ENCODE peak calls at places on chromosomes 4 and X, in six cellular contexts. D is GM12865, L is GM10248, R is B cell, F is WTC11, U is choroid plexus epithelial cell. B is an unnamed sample.

GRCh38 chr4:91243132-91243531 is 1060.6 kb upstream of the GRID2 start:
- DNase-seq in D (no peak), L (no peak), R (no peak), F (no peak), U (no peak), B (no peak)

GRCh38 chr4:177057191-177057590 is 252.5 kb upstream of the NEIL3 start:
- DNase-seq in D (no peak), L (no peak), R (no peak), F (no peak), U (no peak), B (no peak)

GRCh38 chrX:118666521-118666920 is 60.9 kb upstream of the IL13RA1 start:
- DNase-seq in D (no peak), L (no peak), R (no peak), F (no peak), U (peak), B (no peak)

GRCh38 chr4:156374069-156374468 is 420.4 kb upstream of the CTSO start:
- DNase-seq in D (no peak), L (no peak), R (no peak), F (no peak), U (no peak), B (no peak)

GRCh38 chr4:54743562-54743961 is 85.8 kb downstream of the KIT start:
- DNase-seq in D (no peak), L (no peak), R (no peak), F (no peak), U (no peak), B (no peak)

GRCh38 chrX:79366888-79367749 is at the start of gene ITM2A:
- DNase-seq in D (peak), L (peak), R (peak), F (peak), U (peak), B (no peak)

GRCh38 chr4:81120055-81120454 is 89.5 kb downstream of the BMP3 start:
- DNase-seq in D (no peak), L (no peak), R (no peak), F (no peak), U (no peak), B (no peak)

GRCh38 chr4:55598641-55599040 is 6.6 kb upstream of the PDCL2 start:
- DNase-seq in D (no peak), L (no peak), R (no peak), F (no peak), U (no peak), B (no peak)

GRCh38 chrX:65587616-65588526 is 53.3 kb upstream of the LAS1L start:
- DNase-seq in D (no peak), L (no peak), R (no peak), F (no peak), U (peak), B (peak)

GRCh38 chrX:132837126-132837525 is 121.3 kb downstream of the HS6ST2 start:
- DNase-seq in D (no peak), L (no peak), R (no peak), F (no peak), U (peak), B (no peak)

GRCh38 chr4:172412851-172413250 is 599.6 kb downstream of the GALNTL6 start:
- DNase-seq in D (no peak), L (no peak), R (no peak), F (no peak), U (no peak), B (no peak)

GRCh38 chr4:76948441-76949292 is 885 bp upstream of the SEPTIN11 start:
- DNase-seq in D (peak), L (peak), R (peak), F (peak), U (peak), B (peak)

GRCh38 chrX:120014354-120015129 is 62.9 kb downstream of the RHOXF2B start:
- DNase-seq in D (no peak), L (no peak), R (no peak), F (no peak), U (no peak), B (no peak)

GRCh38 chr4:153234923-153235322 is 30.7 kb downstream of the TRIM2 start:
- DNase-seq in D (no peak), L (no peak), R (no peak), F (no peak), U (peak), B (no peak)

GRCh38 chrX:103406256-103406655 is 29.9 kb downstream of the BEX3 start:
- DNase-seq in D (no peak), L (no peak), R (no peak), F (no peak), U (no peak), B (no peak)

GRCh38 chr4:153593166-153593565 is 90.9 kb upstream of the TLR2 start:
- DNase-seq in D (no peak), L (no peak), R (no peak), F (no peak), U (no peak), B (no peak)

GRCh38 chrX:39957816-39958561 is 139.8 kb downstream of the BCOR start:
- DNase-seq in D (no peak), L (no peak), R (no peak), F (no peak), U (no peak), B (no peak)

GRCh38 chr4:45120163-45120562 is 393.8 kb upstream of the GNPDA2 start:
- DNase-seq in D (peak), L (peak), R (no peak), F (no peak), U (peak), B (no peak)

GRCh38 chrX:66638591-66639500 is at the start of gene EDA2R:
- DNase-seq in D (peak), L (peak), R (peak), F (peak), U (peak), B (peak)

GRCh38 chr4:84582302-84582987 is 482 bp upstream of the CDS1 start:
- DNase-seq in D (peak), L (peak), R (peak), F (peak), U (peak), B (peak)

GRCh38 chr4:7034262-7035081 is 8.7 kb upstream of the TADA2B start:
- DNase-seq in D (no peak), L (no peak), R (no peak), F (no peak), U (peak), B (peak)

GRCh38 chrX:74238771-74239170 is 65.2 kb upstream of the ZCCHC13 start:
- DNase-seq in D (no peak), L (no peak), R (no peak), F (no peak), U (no peak), B (no peak)

GRCh38 chrX:74231625-74232024 is 72.4 kb upstream of the ZCCHC13 start:
- DNase-seq in D (no peak), L (no peak), R (no peak), F (no peak), U (no peak), B (no peak)

GRCh38 chrX:74234829-74235228 is 69.2 kb upstream of the ZCCHC13 start:
- DNase-seq in D (no peak), L (no peak), R (no peak), F (no peak), U (peak), B (no peak)

GRCh38 chrX:74230094-74230493 is 73.9 kb upstream of the ZCCHC13 start:
- DNase-seq in D (no peak), L (no peak), R (no peak), F (no peak), U (peak), B (no peak)

DNA sequence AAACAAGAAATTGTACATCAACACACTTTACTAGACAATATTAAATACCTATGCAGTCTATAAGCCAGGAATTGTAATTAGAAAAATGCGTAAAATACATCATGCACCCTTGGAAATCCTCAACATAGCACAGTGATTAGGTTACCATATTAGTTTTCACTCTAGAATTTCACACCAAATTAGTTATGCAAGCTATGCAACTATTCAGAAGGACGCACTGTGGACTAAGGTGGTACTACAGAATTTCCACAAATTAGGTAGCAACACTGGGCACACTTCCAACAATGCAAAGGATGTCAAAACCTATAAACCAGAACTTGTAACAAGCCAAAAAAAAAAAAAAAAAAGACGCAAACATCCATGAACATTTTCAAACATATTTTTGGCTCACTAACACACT is 71.1 kb upstream of the ZCCHC13 start:
- DNase-seq in D (peak), L (no peak), R (no peak), F (no peak), U (peak), B (no peak)
- TF ChIP-seq CTCF in D (no peak), L (no peak), R (no peak), F (no peak), U (peak), B (no peak)

DNA sequence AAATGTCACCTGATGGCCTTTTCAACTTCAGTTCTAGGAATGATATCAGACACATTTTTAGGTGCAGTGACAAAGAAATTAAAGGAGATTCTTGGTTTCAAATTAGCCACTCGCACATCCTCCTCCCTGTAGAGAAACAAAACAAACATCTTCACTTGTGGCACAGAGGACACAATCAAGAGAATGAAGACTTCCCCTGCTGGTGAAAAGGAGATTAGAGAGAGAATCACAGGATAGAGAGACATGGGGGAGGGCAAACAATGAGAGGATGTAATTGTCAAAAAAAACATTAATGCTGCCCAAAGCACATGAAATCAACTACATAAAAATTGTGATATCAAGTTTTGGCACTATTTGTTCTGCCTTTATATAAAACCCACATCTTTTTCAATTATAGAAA is 34.5 kb downstream of the ACE2 start:
- DNase-seq in D (no peak), L (no peak), R (no peak), F (no peak), U (no peak), B (no peak)
- TF ChIP-seq CTCF in D (no peak), L (no peak), R (no peak), F (no peak), U (no peak), B (no peak)

GRCh38 chr4:68367835-68368234 is 17.9 kb upstream of the YTHDC1 start:
- DNase-seq in D (no peak), L (no peak), R (no peak), F (no peak), U (no peak), B (no peak)
- TF ChIP-seq CTCF in D (no peak), L (no peak), R (no peak), F (no peak), U (no peak), B (no peak)

DNA sequence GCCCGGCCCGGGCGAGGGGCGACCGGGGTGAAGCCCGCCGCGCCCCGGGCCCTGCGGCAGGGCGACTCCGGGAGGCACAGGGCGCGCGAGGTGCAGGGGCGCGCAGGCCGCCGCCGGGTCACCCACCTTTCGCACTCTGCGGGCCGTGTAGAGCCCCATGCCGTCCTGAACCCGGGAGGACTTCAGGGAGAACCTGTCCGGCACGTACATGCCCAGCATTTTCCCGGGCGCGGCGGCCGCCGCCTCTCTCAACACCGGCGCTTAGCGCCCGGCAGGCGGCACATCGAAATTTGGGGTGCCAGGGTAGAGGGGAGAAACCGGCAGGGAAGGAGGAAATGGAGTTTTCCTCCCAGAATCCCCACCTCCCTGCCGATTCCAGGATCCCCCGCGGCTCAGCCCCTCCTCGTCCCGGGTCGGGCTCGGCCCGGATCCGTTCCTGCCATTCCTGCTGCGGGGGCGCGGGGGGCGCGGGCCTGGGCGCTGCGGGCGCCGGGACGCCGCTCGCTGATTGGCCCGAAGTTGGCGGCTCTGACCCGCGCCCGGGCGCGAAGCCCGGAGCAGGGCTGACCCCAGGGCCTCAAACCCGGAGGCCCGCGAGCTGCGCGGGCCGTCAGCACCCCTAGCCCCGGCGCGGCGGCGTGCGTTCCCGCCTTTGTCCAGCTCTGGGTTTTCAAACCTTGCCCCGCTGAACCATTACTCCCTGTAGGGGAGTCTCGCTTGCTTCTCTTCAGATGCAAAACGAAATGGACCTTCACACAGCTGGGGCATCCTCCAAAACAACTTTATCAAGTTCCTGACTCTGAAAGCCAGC is at the start of gene PRDM5:
- DNase-seq in D (no peak), L (peak), R (no peak), F (peak), U (peak), B (peak)
- TF ChIP-seq CTCF in D (no peak), L (no peak), R (no peak), F (no peak), U (peak), B (no peak)

B was measured in prostate gland.